ENCODE peak calls at places on chromosomes 2 and 18, in seven cellular contexts. One of them, this sample, is unnamed.

GRCh38 chr18:33594799-33595198 is 16.8 kb downstream of the ASXL3 start:
- DNase-seq in sigmoid colon: no peak
- DNase-seq in colonic mucosa: no peak
- DNase-seq in WERI-Rb-1: no peak
- DNase-seq in GM10248: no peak
- DNase-seq in mesothelial cell of epicardium: no peak
- DNase-seq in epithelial cell of esophagus: no peak
- DNase-seq in this sample: no peak

GRCh38 chr2:120684691-120685402 is 50.8 kb upstream of the GLI2 start:
- DNase-seq in colonic mucosa: no peak
- DNase-seq in epithelial cell of esophagus: no peak
- DNase-seq in mesothelial cell of epicardium: no peak
- DNase-seq in sigmoid colon: peak
- DNase-seq in GM10248: no peak
- DNase-seq in WERI-Rb-1: no peak
- DNase-seq in this sample: no peak

GRCh38 chr2:230956827-230957755 is 32.0 kb upstream of the GPR55 start:
- DNase-seq in epithelial cell of esophagus: peak
- DNase-seq in GM10248: peak
- DNase-seq in mesothelial cell of epicardium: no peak
- DNase-seq in WERI-Rb-1: no peak
- DNase-seq in colonic mucosa: peak
- DNase-seq in sigmoid colon: no peak
- DNase-seq in this sample: peak

GRCh38 chr18:36493349-36494281 is 196.1 kb downstream of the FHOD3 start:
- DNase-seq in GM10248: no peak
- DNase-seq in WERI-Rb-1: no peak
- DNase-seq in mesothelial cell of epicardium: no peak
- DNase-seq in epithelial cell of esophagus: no peak
- DNase-seq in colonic mucosa: peak
- DNase-seq in sigmoid colon: no peak
- DNase-seq in this sample: no peak

GRCh38 chr2:70988151-70988550 is 6.5 kb downstream of the TEX261 start:
- DNase-seq in epithelial cell of esophagus: no peak
- DNase-seq in mesothelial cell of epicardium: no peak
- DNase-seq in sigmoid colon: peak
- DNase-seq in WERI-Rb-1: no peak
- DNase-seq in GM10248: peak
- DNase-seq in colonic mucosa: no peak
- DNase-seq in this sample: no peak

GRCh38 chr18:79506191-79507075 is 110.7 kb downstream of the NFATC1 start:
- DNase-seq in GM10248: no peak
- DNase-seq in sigmoid colon: peak
- DNase-seq in WERI-Rb-1: no peak
- DNase-seq in epithelial cell of esophagus: no peak
- DNase-seq in mesothelial cell of epicardium: no peak
- DNase-seq in colonic mucosa: no peak
- DNase-seq in this sample: no peak

GRCh38 chr2:117956036-117956791 is 57.7 kb downstream of the CCDC93 start:
- DNase-seq in epithelial cell of esophagus: peak
- DNase-seq in WERI-Rb-1: no peak
- DNase-seq in sigmoid colon: no peak
- DNase-seq in mesothelial cell of epicardium: no peak
- DNase-seq in colonic mucosa: no peak
- DNase-seq in GM10248: no peak
- DNase-seq in this sample: no peak

GRCh38 chr2:149561309-149561926 is 26.2 kb downstream of the MMADHC start:
- DNase-seq in epithelial cell of esophagus: peak
- DNase-seq in colonic mucosa: peak
- DNase-seq in mesothelial cell of epicardium: no peak
- DNase-seq in GM10248: peak
- DNase-seq in WERI-Rb-1: no peak
- DNase-seq in sigmoid colon: no peak
- DNase-seq in this sample: peak

GRCh38 chr2:42959993-42960834 is 167.8 kb upstream of the HAAO start:
- DNase-seq in epithelial cell of esophagus: no peak
- DNase-seq in sigmoid colon: no peak
- DNase-seq in WERI-Rb-1: no peak
- DNase-seq in GM10248: no peak
- DNase-seq in mesothelial cell of epicardium: no peak
- DNase-seq in colonic mucosa: no peak
- DNase-seq in this sample: no peak

GRCh38 chr2:25561136-25561850 is 112.1 kb downstream of the DTNB start:
- DNase-seq in epithelial cell of esophagus: no peak
- DNase-seq in WERI-Rb-1: no peak
- DNase-seq in GM10248: no peak
- DNase-seq in mesothelial cell of epicardium: no peak
- DNase-seq in sigmoid colon: no peak
- DNase-seq in colonic mucosa: no peak
- DNase-seq in this sample: no peak

GRCh38 chr2:25596506-25596905 is 76.9 kb downstream of the DTNB start:
- DNase-seq in GM10248: no peak
- DNase-seq in mesothelial cell of epicardium: no peak
- DNase-seq in colonic mucosa: no peak
- DNase-seq in sigmoid colon: no peak
- DNase-seq in epithelial cell of esophagus: no peak
- DNase-seq in WERI-Rb-1: no peak
- DNase-seq in this sample: no peak

GRCh38 chr2:207990784-207991183 is 34.5 kb downstream of the PLEKHM3 start:
- DNase-seq in WERI-Rb-1: no peak
- DNase-seq in GM10248: no peak
- DNase-seq in sigmoid colon: no peak
- DNase-seq in mesothelial cell of epicardium: no peak
- DNase-seq in epithelial cell of esophagus: no peak
- DNase-seq in colonic mucosa: no peak
- DNase-seq in this sample: no peak

GRCh38 chr2:71100195-71100964 is 29.6 kb downstream of the MCEE start:
- DNase-seq in sigmoid colon: no peak
- DNase-seq in WERI-Rb-1: peak
- DNase-seq in GM10248: peak
- DNase-seq in colonic mucosa: peak
- DNase-seq in mesothelial cell of epicardium: no peak
- DNase-seq in epithelial cell of esophagus: peak
- DNase-seq in this sample: peak

GRCh38 chr2:82819936-82820335 is 1639.1 kb downstream of the SUCLG1 start:
- DNase-seq in mesothelial cell of epicardium: no peak
- DNase-seq in WERI-Rb-1: no peak
- DNase-seq in epithelial cell of esophagus: no peak
- DNase-seq in sigmoid colon: no peak
- DNase-seq in colonic mucosa: no peak
- DNase-seq in GM10248: no peak
- DNase-seq in this sample: no peak

GRCh38 chr2:120486946-120487345 is 141.0 kb downstream of the INHBB start:
- DNase-seq in GM10248: no peak
- DNase-seq in sigmoid colon: no peak
- DNase-seq in colonic mucosa: no peak
- DNase-seq in mesothelial cell of epicardium: no peak
- DNase-seq in epithelial cell of esophagus: peak
- DNase-seq in WERI-Rb-1: no peak
- DNase-seq in this sample: no peak

GRCh38 chr2:32464441-32464840 is 107.6 kb downstream of the BIRC6 start:
- DNase-seq in sigmoid colon: no peak
- DNase-seq in WERI-Rb-1: no peak
- DNase-seq in mesothelial cell of epicardium: no peak
- DNase-seq in colonic mucosa: no peak
- DNase-seq in GM10248: no peak
- DNase-seq in epithelial cell of esophagus: no peak
- DNase-seq in this sample: no peak

GRCh38 chr18:23479829-23480505 is 23.3 kb upstream of the RMC1 start:
- DNase-seq in colonic mucosa: no peak
- DNase-seq in WERI-Rb-1: no peak
- DNase-seq in sigmoid colon: no peak
- DNase-seq in GM10248: no peak
- DNase-seq in epithelial cell of esophagus: no peak
- DNase-seq in mesothelial cell of epicardium: no peak
- DNase-seq in this sample: no peak

GRCh38 chr2:238285653-238286082 is 2.7 kb downstream of the PER2 start:
- DNase-seq in colonic mucosa: peak
- DNase-seq in mesothelial cell of epicardium: no peak
- DNase-seq in sigmoid colon: peak
- DNase-seq in GM10248: no peak
- DNase-seq in WERI-Rb-1: no peak
- DNase-seq in epithelial cell of esophagus: peak
- DNase-seq in this sample: no peak

GRCh38 chr2:31430439-31431165 is 16.1 kb upstream of the XDH start:
- DNase-seq in epithelial cell of esophagus: peak
- DNase-seq in GM10248: no peak
- DNase-seq in colonic mucosa: no peak
- DNase-seq in sigmoid colon: no peak
- DNase-seq in mesothelial cell of epicardium: no peak
- DNase-seq in WERI-Rb-1: no peak
- DNase-seq in this sample: no peak

GRCh38 chr2:232925153-232925768 is 55.2 kb downstream of the SNORC start:
- DNase-seq in GM10248: no peak
- DNase-seq in colonic mucosa: no peak
- DNase-seq in epithelial cell of esophagus: peak
- DNase-seq in mesothelial cell of epicardium: no peak
- DNase-seq in WERI-Rb-1: peak
- DNase-seq in sigmoid colon: no peak
- DNase-seq in this sample: no peak

GRCh38 chr2:167212054-167212648 is 323.9 kb downstream of the XIRP2 start:
- DNase-seq in WERI-Rb-1: peak
- DNase-seq in mesothelial cell of epicardium: no peak
- DNase-seq in epithelial cell of esophagus: peak
- DNase-seq in sigmoid colon: no peak
- DNase-seq in GM10248: peak
- DNase-seq in colonic mucosa: peak
- DNase-seq in this sample: peak

GRCh38 chr18:49666045-49666444 is 104.2 kb downstream of the LIPG start:
- DNase-seq in colonic mucosa: no peak
- DNase-seq in WERI-Rb-1: no peak
- DNase-seq in GM10248: no peak
- DNase-seq in sigmoid colon: no peak
- DNase-seq in mesothelial cell of epicardium: no peak
- DNase-seq in epithelial cell of esophagus: peak
- DNase-seq in this sample: no peak

GRCh38 chr2:8441986-8442385 is 239.9 kb upstream of the ID2 start:
- DNase-seq in colonic mucosa: no peak
- DNase-seq in sigmoid colon: peak
- DNase-seq in mesothelial cell of epicardium: no peak
- DNase-seq in epithelial cell of esophagus: no peak
- DNase-seq in GM10248: peak
- DNase-seq in WERI-Rb-1: no peak
- DNase-seq in this sample: no peak

DNA sequence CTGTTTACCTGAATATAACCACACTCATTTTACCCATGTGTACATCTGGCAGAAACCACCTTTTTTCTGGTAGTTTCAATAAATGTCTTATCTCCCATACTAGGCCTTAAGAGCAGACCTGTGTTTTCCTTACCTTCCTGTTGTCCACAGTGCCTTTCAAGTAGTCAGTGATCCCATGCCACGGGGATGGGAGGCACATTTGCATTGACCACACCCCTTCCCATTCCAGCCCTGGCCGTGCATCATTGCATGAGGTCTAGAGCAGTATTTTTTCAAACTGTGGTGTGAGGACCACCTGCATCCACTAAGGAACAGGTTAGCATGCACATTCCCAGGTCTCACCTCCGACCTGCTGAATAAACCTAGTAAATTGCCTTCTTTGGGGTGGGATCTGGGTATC is 165.2 kb upstream of the FOSL2 start:
- DNase-seq in GM10248: no peak
- DNase-seq in mesothelial cell of epicardium: no peak
- DNase-seq in WERI-Rb-1: no peak
- DNase-seq in colonic mucosa: no peak
- DNase-seq in sigmoid colon: no peak
- DNase-seq in epithelial cell of esophagus: no peak
- DNase-seq in this sample: no peak
- TF ChIP-seq CTCF in GM10248: no peak
- TF ChIP-seq CTCF in mesothelial cell of epicardium: no peak
- TF ChIP-seq CTCF in WERI-Rb-1: no peak
- TF ChIP-seq CTCF in colonic mucosa: no peak
- TF ChIP-seq CTCF in sigmoid colon: no peak
- TF ChIP-seq CTCF in epithelial cell of esophagus: no peak
- TF ChIP-seq CTCF in this sample: no peak

DNA sequence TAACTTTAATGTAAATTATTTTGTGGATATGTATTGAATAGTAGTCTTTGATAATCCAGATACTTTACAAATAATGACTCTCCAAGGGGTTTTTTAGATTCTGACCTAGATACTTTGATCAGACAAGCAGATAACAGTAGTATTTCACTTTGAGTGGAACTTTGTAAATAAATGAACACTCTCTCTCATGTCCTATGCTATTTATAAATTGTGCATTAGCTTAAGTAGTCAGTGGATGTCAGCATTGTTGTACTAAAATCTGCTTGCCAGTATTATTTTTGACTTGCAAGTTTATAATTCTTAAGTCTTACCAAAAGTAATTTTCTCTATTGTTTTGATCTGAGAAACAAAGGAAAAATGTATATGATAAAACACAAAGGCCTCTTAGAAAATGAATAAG is 1113.1 kb upstream of the NRXN1 start:
- DNase-seq in mesothelial cell of epicardium: no peak
- DNase-seq in WERI-Rb-1: no peak
- DNase-seq in sigmoid colon: no peak
- DNase-seq in colonic mucosa: no peak
- DNase-seq in GM10248: no peak
- DNase-seq in epithelial cell of esophagus: no peak
- DNase-seq in this sample: no peak
- TF ChIP-seq CTCF in mesothelial cell of epicardium: no peak
- TF ChIP-seq CTCF in WERI-Rb-1: no peak
- TF ChIP-seq CTCF in sigmoid colon: no peak
- TF ChIP-seq CTCF in colonic mucosa: no peak
- TF ChIP-seq CTCF in GM10248: no peak
- TF ChIP-seq CTCF in epithelial cell of esophagus: no peak
- TF ChIP-seq CTCF in this sample: no peak

GRCh38 chr2:182649316-182649715 is 66.7 kb upstream of the DNAJC10 start:
- DNase-seq in sigmoid colon: no peak
- DNase-seq in WERI-Rb-1: peak
- DNase-seq in mesothelial cell of epicardium: no peak
- DNase-seq in colonic mucosa: no peak
- DNase-seq in GM10248: peak
- DNase-seq in epithelial cell of esophagus: peak
- DNase-seq in this sample: peak
- TF ChIP-seq CTCF in sigmoid colon: peak
- TF ChIP-seq CTCF in WERI-Rb-1: peak
- TF ChIP-seq CTCF in mesothelial cell of epicardium: no peak
- TF ChIP-seq CTCF in colonic mucosa: peak
- TF ChIP-seq CTCF in GM10248: peak
- TF ChIP-seq CTCF in epithelial cell of esophagus: peak
- TF ChIP-seq CTCF in this sample: peak

GRCh38 chr2:154446324-154446723 is 252.2 kb upstream of the KCNJ3 start:
- DNase-seq in sigmoid colon: no peak
- DNase-seq in GM10248: no peak
- DNase-seq in epithelial cell of esophagus: no peak
- DNase-seq in colonic mucosa: no peak
- DNase-seq in mesothelial cell of epicardium: no peak
- DNase-seq in WERI-Rb-1: no peak
- DNase-seq in this sample: no peak
- TF ChIP-seq CTCF in sigmoid colon: no peak
- TF ChIP-seq CTCF in GM10248: no peak
- TF ChIP-seq CTCF in epithelial cell of esophagus: no peak
- TF ChIP-seq CTCF in colonic mucosa: no peak
- TF ChIP-seq CTCF in mesothelial cell of epicardium: no peak
- TF ChIP-seq CTCF in WERI-Rb-1: no peak
- TF ChIP-seq CTCF in this sample: no peak

DNA sequence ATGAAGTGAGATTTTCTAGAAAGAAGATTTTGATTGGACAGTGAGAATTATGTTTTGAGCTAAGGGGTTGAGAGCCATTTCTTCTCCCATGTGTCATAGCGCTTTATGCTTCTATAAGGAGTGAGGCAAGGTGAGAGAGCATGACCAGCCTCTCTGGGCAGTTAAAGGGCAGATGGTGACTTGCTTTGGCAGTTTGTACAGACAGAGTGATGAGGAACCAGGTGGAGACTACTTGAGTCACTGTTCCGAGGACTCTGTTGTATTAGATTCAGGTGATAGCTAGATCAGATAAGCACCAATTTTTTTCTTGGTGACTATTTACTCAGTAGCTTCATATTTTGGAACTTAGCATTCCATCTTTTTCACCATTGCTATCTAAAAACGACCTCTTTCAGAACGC is 4.5 kb downstream of the CRIM1 start:
- DNase-seq in sigmoid colon: no peak
- DNase-seq in WERI-Rb-1: no peak
- DNase-seq in epithelial cell of esophagus: peak
- DNase-seq in mesothelial cell of epicardium: no peak
- DNase-seq in colonic mucosa: no peak
- DNase-seq in GM10248: no peak
- DNase-seq in this sample: no peak
- TF ChIP-seq CTCF in sigmoid colon: no peak
- TF ChIP-seq CTCF in WERI-Rb-1: no peak
- TF ChIP-seq CTCF in epithelial cell of esophagus: no peak
- TF ChIP-seq CTCF in mesothelial cell of epicardium: no peak
- TF ChIP-seq CTCF in colonic mucosa: no peak
- TF ChIP-seq CTCF in GM10248: no peak
- TF ChIP-seq CTCF in this sample: no peak

This sample was measured in GM20000.